ENCODE peak calls at places on chromosomes 2 and 18, in seven cellular contexts. D, R, H, G, O, B and V are unnamed samples.

GRCh38 chr2:232643813-232644347 is 10.5 kb downstream of the EFHD1 start:
- DNase-seq in D (no peak), B (no peak), R (no peak), O (no peak), H (no peak), G (no peak), V (no peak)

GRCh38 chr18:9732031-9732430 is 23.9 kb downstream of the RAB31 start:
- DNase-seq in R (no peak), H (no peak), G (no peak), B (no peak), D (no peak), O (no peak), V (no peak)

GRCh38 chr2:48601349-48601748 is 16.3 kb upstream of the GTF2A1L start:
- DNase-seq in H (peak; percentile 22), B (peak; percentile 68), G (peak; percentile 29), R (no peak), O (peak; percentile 62), D (peak; percentile 24), V (no peak)

GRCh38 chr2:18402-19271 is 27.7 kb downstream of the FAM110C start:
- DNase-seq in H (no peak), O (peak; percentile 46), G (no peak), D (no peak), R (no peak), B (peak; percentile 4), V (no peak)

GRCh38 chr2:17646096-17646554 is 105.6 kb downstream of the VSNL1 start:
- DNase-seq in O (peak; percentile 84), B (peak; percentile 86), H (peak; percentile 52), D (no peak), R (peak; percentile 32), G (peak; percentile 86), V (peak; percentile 35)

GRCh38 chr2:237141556-237141955 is 55.9 kb downstream of the COPS8 start:
- DNase-seq in B (no peak), O (peak; percentile 94), D (no peak), G (peak; percentile 89), H (no peak), R (no peak), V (no peak)

GRCh38 chr2:47899915-47900314 is 6.4 kb downstream of the FBXO11 start:
- DNase-seq in B (peak; percentile 51), H (no peak), D (no peak), O (no peak), R (no peak), G (peak; percentile 16), V (no peak)

GRCh38 chr2:100137877-100138570 is 4.4 kb downstream of the AFF3 start:
- DNase-seq in H (no peak), O (no peak), G (no peak), D (no peak), B (no peak), R (no peak), V (no peak)

GRCh38 chr2:146893500-146894041 is 951.3 kb upstream of the ACVR2A start:
- DNase-seq in D (no peak), H (no peak), G (no peak), B (no peak), R (no peak), O (no peak), V (no peak)

GRCh38 chr2:234990300-234990699 is 38.5 kb downstream of the SH3BP4 start:
- DNase-seq in R (no peak), H (no peak), O (no peak), B (no peak), G (no peak), D (no peak), V (no peak)

GRCh38 chr2:24123212-24124002 is at the start of the genes FAM228B and PFN4:
- DNase-seq in R (peak; percentile 83), B (peak; percentile 86), H (peak; percentile 84), O (peak; percentile 77), D (peak; percentile 88), G (peak; percentile 75), V (peak; percentile 87)

GRCh38 chr18:44627245-44627644 is 53.4 kb upstream of the SETBP1 start:
- DNase-seq in G (peak; percentile 19), O (peak; percentile 53), R (no peak), H (no peak), D (no peak), B (no peak), V (no peak)